ENCODE peak calls at places on chromosomes 2 and 18, in nine cellular contexts. V is uterus, R is HepG2, H is spleen, K is nephron progenitor cell, W is GM20000, J is brain microvascular endothelial cell, B is fibroblast of mammary gland, L is bronchial epithelial cell. T is an unnamed sample.
A peak's percentile ranks its signal among the peaks of the same experiment; 100 is the strongest.

GRCh38 chr2:195657634-195658540 is 861 bp downstream of the SLC39A10 start:
- DNase-seq in R (peak; percentile 80), V (peak; percentile 67), K (peak; percentile 62), B (peak; percentile 85), J (peak; percentile 86), W (peak; percentile 52), L (peak; percentile 60), H (peak; percentile 92), T (no peak)

GRCh38 chr2:73260338-73260984 is 23.8 kb downstream of the FBXO41 start:
- DNase-seq in V (no peak), L (peak; percentile 58), B (peak; percentile 49), R (peak; percentile 72), K (peak; percentile 71), W (no peak), H (no peak), J (peak; percentile 25), T (no peak)

GRCh38 chr2:120430501-120430830 is 84.5 kb downstream of the INHBB start:
- DNase-seq in K (no peak), R (no peak), J (no peak), H (peak; percentile 73), B (no peak), L (no peak), V (no peak), W (no peak), T (no peak)

GRCh38 chr2:46171441-46171953 is 125.7 kb upstream of the EPAS1 start:
- DNase-seq in B (peak; percentile 95), L (peak; percentile 92), J (peak; percentile 88), H (no peak), K (no peak), V (peak; percentile 63), R (no peak), W (no peak), T (no peak)

GRCh38 chr2:128579825-128580224 is 261.2 kb upstream of the HS6ST1 start:
- DNase-seq in K (no peak), R (no peak), H (no peak), J (no peak), V (no peak), B (no peak), W (no peak), L (no peak), T (no peak)

GRCh38 chr18:79494936-79495335 is 99.2 kb downstream of the NFATC1 start:
- DNase-seq in J (no peak), K (no peak), R (no peak), V (no peak), W (no peak), B (no peak), H (peak; percentile 61), L (no peak), T (no peak)

GRCh38 chr2:148209598-148209997 is 188.7 kb downstream of the MBD5 start:
- DNase-seq in K (no peak), V (no peak), J (peak; percentile 2), B (no peak), R (peak; percentile 48), H (no peak), L (no peak), W (no peak), T (no peak)

GRCh38 chr2:228458364-228458763 is 276.9 kb upstream of the SPHKAP start:
- DNase-seq in J (no peak), R (no peak), V (no peak), K (no peak), H (no peak), W (no peak), B (no peak), L (no peak), T (no peak)

GRCh38 chr2:114789989-114790388 is 347.5 kb downstream of the DPP10 start:
- DNase-seq in R (no peak), K (no peak), W (no peak), J (no peak), B (no peak), H (no peak), L (no peak), V (no peak), T (no peak)

GRCh38 chr2:21270658-21271057 is 146.9 kb downstream of the TDRD15 start:
- DNase-seq in J (no peak), K (no peak), R (no peak), W (no peak), L (no peak), H (no peak), V (peak; percentile 55), B (no peak), T (no peak)

GRCh38 chr2:234500394-234501006 is 3.6 kb upstream of the ARL4C start:
- DNase-seq in R (peak; percentile 66), K (peak; percentile 54), V (peak; percentile 18), B (peak; percentile 64), L (peak; percentile 61), H (peak; percentile 94), W (peak; percentile 70), J (peak; percentile 72), T (peak; percentile 61)

GRCh38 chr2:138572318-138572717 is 70.7 kb downstream of the SPOPL start:
- DNase-seq in H (no peak), W (no peak), K (no peak), J (no peak), B (no peak), V (no peak), R (no peak), L (peak; percentile 10), T (no peak)

GRCh38 chr2:15638720-15639119 is 47.1 kb downstream of the DDX1 start:
- DNase-seq in B (peak; percentile 61), K (no peak), H (no peak), L (peak; percentile 71), J (peak; percentile 57), V (no peak), R (no peak), W (no peak), T (no peak)

GRCh38 chr18:5237083-5237722 is 40.1 kb upstream of the AKAIN1 start:
- DNase-seq in L (no peak), V (no peak), B (peak; percentile 16), W (no peak), J (no peak), H (peak; percentile 78), K (peak; percentile 5), R (peak; percentile 30), T (peak; percentile 3)

DNA sequence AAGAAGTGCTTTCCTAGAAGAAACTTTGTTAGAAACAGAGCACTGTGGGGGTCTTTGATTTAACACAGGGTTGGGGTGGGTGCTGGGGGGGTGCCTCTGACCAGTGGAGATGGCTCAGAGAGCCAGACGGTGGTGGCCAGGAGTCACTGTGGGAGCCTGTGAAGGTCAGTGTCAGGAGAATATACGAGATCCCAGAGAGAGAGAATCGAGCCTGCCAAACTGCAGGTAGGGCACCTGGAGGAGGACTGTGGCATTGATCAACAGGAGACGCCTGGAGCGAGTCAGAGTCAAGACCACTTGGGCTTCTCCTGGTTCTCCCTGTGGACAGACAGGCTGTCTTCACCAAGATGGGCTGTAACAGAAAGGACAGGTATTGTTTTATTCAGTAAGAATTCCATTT is 136.5 kb upstream of the TWIST2 start:
- DNase-seq in K (no peak), W (no peak), V (peak; percentile 12), R (no peak), J (no peak), H (no peak), L (no peak), B (no peak), T (no peak)
- TF ChIP-seq CTCF in K (no peak), W (no peak), V (no peak), R (no peak), J (no peak), H (no peak), L (no peak), B (no peak), T (no peak)

GRCh38 chr2:8986327-8986976 is 17.0 kb downstream of the MBOAT2 start:
- DNase-seq in J (no peak), H (no peak), R (peak; percentile 36), V (no peak), W (no peak), K (peak; percentile 7), B (no peak), L (no peak), T (no peak)
- TF ChIP-seq CTCF in J (peak; percentile 54), H (no peak), R (peak; percentile 79), V (no peak), W (no peak), K (no peak), B (peak; percentile 25), L (no peak), T (peak; percentile 76)

GRCh38 chr2:69253893-69254292 is 133.1 kb downstream of the GFPT1 start:
- DNase-seq in H (no peak), V (peak; percentile 73), W (no peak), B (peak; percentile 99), K (no peak), J (peak; percentile 100), L (peak; percentile 84), R (no peak), T (no peak)
- TF ChIP-seq CTCF in H (no peak), V (no peak), W (no peak), B (no peak), K (no peak), J (no peak), L (no peak), R (no peak), T (no peak)

GRCh38 chr2:204074434-204074833 is 137.9 kb downstream of the ICOS start:
- DNase-seq in L (no peak), B (peak; percentile 41), V (peak; percentile 26), R (no peak), W (no peak), H (no peak), J (no peak), K (no peak), T (no peak)

GRCh38 chr2:204069804-204070203 is 133.2 kb downstream of the ICOS start:
- DNase-seq in R (no peak), W (no peak), K (no peak), V (no peak), H (no peak), J (no peak), L (peak; percentile 10), B (no peak), T (no peak)

GRCh38 chr2:204078003-204078698 is 141.6 kb downstream of the ICOS start:
- DNase-seq in L (peak; percentile 47), V (no peak), K (no peak), B (no peak), J (no peak), W (no peak), R (no peak), H (no peak), T (no peak)

GRCh38 chr2:204072443-204073324 is 136.1 kb downstream of the ICOS start:
- DNase-seq in B (peak; percentile 22), J (peak; percentile 10), L (no peak), H (no peak), K (peak; percentile 71), W (peak; percentile 52), R (peak; percentile 11), V (no peak), T (no peak)
- TF ChIP-seq CTCF in B (peak; percentile 49), J (peak; percentile 62), L (peak; percentile 37), H (peak; percentile 17), K (peak; percentile 63), W (peak; percentile 63), R (peak; percentile 63), V (no peak), T (peak; percentile 70)

DNA sequence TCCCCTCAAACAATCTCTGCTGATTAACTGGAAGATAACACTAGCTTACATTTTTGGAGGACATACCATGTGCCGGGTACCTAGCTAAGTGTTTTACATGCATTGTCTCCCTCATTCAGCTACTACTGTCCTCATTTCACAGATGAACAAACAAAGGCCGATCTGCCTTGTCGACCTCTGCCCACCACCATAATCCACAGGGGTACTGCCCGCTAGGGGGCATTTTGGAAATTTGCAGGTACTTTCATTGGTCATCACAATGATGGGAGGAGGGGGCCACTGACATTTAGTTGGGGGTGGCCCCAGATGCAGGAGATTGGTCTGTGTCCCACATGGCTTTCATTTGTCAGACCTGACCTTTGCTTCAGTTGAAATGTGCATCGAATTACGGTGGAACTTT is 3.9 kb upstream of the TMEM163 start:
- DNase-seq in H (no peak), W (no peak), V (no peak), L (no peak), J (no peak), K (no peak), R (no peak), B (no peak), T (no peak)
- TF ChIP-seq CTCF in H (no peak), W (no peak), V (no peak), L (peak; percentile 12), J (peak; percentile 53), K (peak; percentile 43), R (peak; percentile 30), B (peak; percentile 19), T (no peak)

T was measured in GM12864.